ENCODE peak calls at places on chromosomes 7 and 10, in four cellular contexts. U is NCI-H1092 treated with DMSO at 0.1 percent for 48 hours, K is HFF-Myc, F is adipocyte. J is an unnamed sample.

GRCh38 chr10:130044067-130045061 is 66.3 kb downstream of the C10orf143 start:
- DNase-seq in U (no peak), K (no peak), F (no peak), J (no peak)

GRCh38 chr7:29282819-29283414 is 88.3 kb downstream of the CHN2 start:
- DNase-seq in U (peak; percentile 86), K (no peak), F (no peak), J (no peak)

GRCh38 chr10:36489181-36489927 is 636.0 kb upstream of the ANKRD30A start:
- DNase-seq in U (no peak), K (no peak), F (no peak), J (no peak)

GRCh38 chr7:157309990-157310668 is 26.7 kb upstream of the DNAJB6 start:
- DNase-seq in U (no peak), K (peak; percentile 82), F (peak; percentile 82), J (peak; percentile 90)

GRCh38 chr10:77537720-77538373 is 99.8 kb downstream of the KCNMA1 start:
- DNase-seq in U (no peak), K (no peak), F (no peak), J (no peak)

GRCh38 chr7:1060315-1061080 is 16.2 kb downstream of the GPR146 start:
- DNase-seq in U (no peak), K (no peak), F (no peak), J (no peak)

GRCh38 chr7:22193361-22194016 is 163.5 kb downstream of the RAPGEF5 start:
- DNase-seq in U (peak; percentile 81), K (no peak), F (peak; percentile 54), J (no peak)

GRCh38 chr7:42055171-42055570 is 181.8 kb downstream of the GLI3 start:
- DNase-seq in U (no peak), K (no peak), F (no peak), J (no peak)

GRCh38 chr7:106064836-106065559 is 47.1 kb downstream of the SYPL1 start:
- DNase-seq in U (peak; percentile 81), K (peak; percentile 87), F (peak; percentile 92), J (peak; percentile 99)

GRCh38 chr10:96416643-96417042 is 57.8 kb upstream of the OPALIN start:
- DNase-seq in U (no peak), K (no peak), F (no peak), J (peak; percentile 3)

GRCh38 chr10:59997807-59998525 is 91.6 kb upstream of the CCDC6 start:
- DNase-seq in U (no peak), K (no peak), F (no peak), J (no peak)

GRCh38 chr10:132064082-132064755 is 1.5 kb upstream of the JAKMIP3 start:
- DNase-seq in U (no peak), K (no peak), F (no peak), J (no peak)

GRCh38 chr10:722281-723060 is 33.0 kb upstream of the DIP2C start:
- DNase-seq in U (no peak), K (no peak), F (no peak), J (no peak)

GRCh38 chr10:118032564-118032963 is 14.2 kb downstream of the RAB11FIP2 start:
- DNase-seq in U (no peak), K (no peak), F (no peak), J (no peak)

GRCh38 chr7:100632951-100633717 is 8.2 kb downstream of the TFR2 start:
- DNase-seq in U (peak; percentile 50), K (no peak), F (peak; percentile 77), J (peak; percentile 42)

GRCh38 chr10:11604742-11605650 is 6.5 kb downstream of the USP6NL start:
- DNase-seq in U (no peak), K (no peak), F (no peak), J (no peak)

GRCh38 chr7:86559096-86559495 is 84.6 kb upstream of the GRM3 start:
- DNase-seq in U (no peak), K (no peak), F (no peak), J (no peak)

GRCh38 chr10:74011762-74012161 is 13.8 kb downstream of the VCL start:
- DNase-seq in U (no peak), K (no peak), F (peak; percentile 95), J (peak; percentile 71)

GRCh38 chr7:66013938-66014337 is 31.9 kb upstream of the GUSB start:
- DNase-seq in U (no peak), K (peak; percentile 15), F (peak; percentile 56), J (peak; percentile 30)

GRCh38 chr10:101143354-101143648 is 12.2 kb downstream of the TLX1 start:
- DNase-seq in U (no peak), K (no peak), F (no peak), J (no peak)

GRCh38 chr7:16697507-16698199 is 51.7 kb downstream of the BZW2 start:
- DNase-seq in U (no peak), K (no peak), F (peak; percentile 31), J (no peak)

GRCh38 chr10:124180044-124180745 is 86.8 kb upstream of the CHST15 start:
- DNase-seq in U (no peak), K (no peak), F (no peak), J (no peak)

GRCh38 chr7:52917982-52918578 is 117.4 kb upstream of the POM121L12 start:
- DNase-seq in U (no peak), K (no peak), F (no peak), J (no peak)

GRCh38 chr7:30708983-30709382 is 26.7 kb upstream of the CRHR2 start:
- DNase-seq in U (no peak), K (no peak), F (peak; percentile 14), J (no peak)

GRCh38 chr7:30974605-30975256 is 11.0 kb downstream of the GHRHR start:
- DNase-seq in U (peak; percentile 21), K (peak; percentile 24), F (peak; percentile 61), J (peak; percentile 62)

GRCh38 chr7:27064169-27064568 is 31.6 kb downstream of the HOXA1 start:
- DNase-seq in U (peak; percentile 46), K (no peak), F (peak; percentile 1), J (no peak)

GRCh38 chr10:77622822-77623410 is 14.7 kb downstream of the KCNMA1 start:
- DNase-seq in U (no peak), K (no peak), F (no peak), J (no peak)

GRCh38 chr10:3901370-3901769 is 116.4 kb upstream of the KLF6 start:
- DNase-seq in U (no peak), K (no peak), F (no peak), J (no peak)

GRCh38 chr7:43491984-43492383 is 90.9 kb upstream of the STK17A start:
- DNase-seq in U (no peak), K (no peak), F (peak; percentile 72), J (peak; percentile 83)